ENCODE peak calls at places on chromosomes 5 and 9, in seven cellular contexts. One of them, this sample, is unnamed.

GRCh38 chr9:89036862-89037261 is 45.6 kb downstream of the S1PR3 start:
- DNase-seq in prostate gland: no peak
- DNase-seq in esophagus squamous epithelium: no peak
- DNase-seq in spleen: no peak
- DNase-seq in suprapubic skin: no peak
- DNase-seq in endothelial cell of umbilical vein: no peak
- DNase-seq in A549: no peak
- DNase-seq in this sample: no peak

GRCh38 chr9:105637787-105638395 is 24.4 kb upstream of the TAL2 start:
- DNase-seq in prostate gland: no peak
- DNase-seq in esophagus squamous epithelium: no peak
- DNase-seq in spleen: no peak
- DNase-seq in suprapubic skin: no peak
- DNase-seq in endothelial cell of umbilical vein: no peak
- DNase-seq in A549: no peak
- DNase-seq in this sample: no peak

GRCh38 chr9:133835273-133835901 is 97.2 kb upstream of the SARDH start:
- DNase-seq in prostate gland: no peak
- DNase-seq in esophagus squamous epithelium: no peak
- DNase-seq in spleen: no peak
- DNase-seq in suprapubic skin: no peak
- DNase-seq in endothelial cell of umbilical vein: no peak
- DNase-seq in A549: no peak
- DNase-seq in this sample: no peak

GRCh38 chr5:54821445-54822330 is 163.7 kb downstream of the ESM1 start:
- DNase-seq in prostate gland: no peak
- DNase-seq in esophagus squamous epithelium: no peak
- DNase-seq in spleen: no peak
- DNase-seq in suprapubic skin: no peak
- DNase-seq in endothelial cell of umbilical vein: no peak
- DNase-seq in A549: no peak
- DNase-seq in this sample: no peak

GRCh38 chr5:54087436-54087835 is 222.9 kb downstream of the ARL15 start:
- DNase-seq in prostate gland: no peak
- DNase-seq in esophagus squamous epithelium: no peak
- DNase-seq in spleen: no peak
- DNase-seq in suprapubic skin: no peak
- DNase-seq in endothelial cell of umbilical vein: peak; percentile 50
- DNase-seq in A549: no peak
- DNase-seq in this sample: no peak

GRCh38 chr5:150700298-150700599 is 613 bp downstream of the RBM22 start:
- DNase-seq in prostate gland: no peak
- DNase-seq in esophagus squamous epithelium: no peak
- DNase-seq in spleen: no peak
- DNase-seq in suprapubic skin: no peak
- DNase-seq in endothelial cell of umbilical vein: no peak
- DNase-seq in A549: peak; percentile 7
- DNase-seq in this sample: no peak

GRCh38 chr9:101716629-101717028 is 21.8 kb downstream of the GRIN3A start:
- DNase-seq in prostate gland: no peak
- DNase-seq in esophagus squamous epithelium: no peak
- DNase-seq in spleen: no peak
- DNase-seq in suprapubic skin: no peak
- DNase-seq in endothelial cell of umbilical vein: no peak
- DNase-seq in A549: no peak
- DNase-seq in this sample: no peak

GRCh38 chr5:74257645-74258328 is 382.7 kb downstream of the ENC1 start:
- DNase-seq in prostate gland: peak; percentile 21
- DNase-seq in esophagus squamous epithelium: peak; percentile 7
- DNase-seq in spleen: peak; percentile 73
- DNase-seq in suprapubic skin: peak; percentile 87
- DNase-seq in endothelial cell of umbilical vein: no peak
- DNase-seq in A549: no peak
- DNase-seq in this sample: peak; percentile 23

GRCh38 chr5:7801898-7802614 is 48.9 kb downstream of the CFAP90 start:
- DNase-seq in prostate gland: no peak
- DNase-seq in esophagus squamous epithelium: no peak
- DNase-seq in spleen: no peak
- DNase-seq in suprapubic skin: no peak
- DNase-seq in endothelial cell of umbilical vein: no peak
- DNase-seq in A549: no peak
- DNase-seq in this sample: no peak

GRCh38 chr5:163529698-163530097 is 24.3 kb downstream of the MAT2B start:
- DNase-seq in prostate gland: no peak
- DNase-seq in esophagus squamous epithelium: no peak
- DNase-seq in spleen: no peak
- DNase-seq in suprapubic skin: no peak
- DNase-seq in endothelial cell of umbilical vein: no peak
- DNase-seq in A549: no peak
- DNase-seq in this sample: no peak

GRCh38 chr5:93164690-93165089 is 416.3 kb downstream of the NR2F1-AS1 start:
- DNase-seq in prostate gland: no peak
- DNase-seq in esophagus squamous epithelium: no peak
- DNase-seq in spleen: no peak
- DNase-seq in suprapubic skin: no peak
- DNase-seq in endothelial cell of umbilical vein: peak; percentile 80
- DNase-seq in A549: peak; percentile 47
- DNase-seq in this sample: no peak

GRCh38 chr5:75351058-75351926 is 14.3 kb downstream of the HMGCR start:
- DNase-seq in prostate gland: no peak
- DNase-seq in esophagus squamous epithelium: no peak
- DNase-seq in spleen: no peak
- DNase-seq in suprapubic skin: no peak
- DNase-seq in endothelial cell of umbilical vein: no peak
- DNase-seq in A549: no peak
- DNase-seq in this sample: no peak

GRCh38 chr9:105883847-105884246 is 189.5 kb downstream of the TMEM38B start:
- DNase-seq in prostate gland: no peak
- DNase-seq in esophagus squamous epithelium: no peak
- DNase-seq in spleen: no peak
- DNase-seq in suprapubic skin: no peak
- DNase-seq in endothelial cell of umbilical vein: no peak
- DNase-seq in A549: no peak
- DNase-seq in this sample: no peak

GRCh38 chr5:140296289-140296688 is 6.6 kb downstream of the PFDN1 start:
- DNase-seq in prostate gland: no peak
- DNase-seq in esophagus squamous epithelium: no peak
- DNase-seq in spleen: no peak
- DNase-seq in suprapubic skin: no peak
- DNase-seq in endothelial cell of umbilical vein: peak; percentile 18
- DNase-seq in A549: no peak
- DNase-seq in this sample: no peak

GRCh38 chr5:17154211-17154996 is 63.0 kb upstream of the BASP1 start:
- DNase-seq in prostate gland: no peak
- DNase-seq in esophagus squamous epithelium: no peak
- DNase-seq in spleen: no peak
- DNase-seq in suprapubic skin: no peak
- DNase-seq in endothelial cell of umbilical vein: peak; percentile 72
- DNase-seq in A549: peak; percentile 72
- DNase-seq in this sample: no peak

GRCh38 chr9:7967093-7967827 is 167.7 kb upstream of the DMAC1 start:
- DNase-seq in prostate gland: no peak
- DNase-seq in esophagus squamous epithelium: no peak
- DNase-seq in spleen: no peak
- DNase-seq in suprapubic skin: no peak
- DNase-seq in endothelial cell of umbilical vein: no peak
- DNase-seq in A549: no peak
- DNase-seq in this sample: no peak

GRCh38 chr5:155655569-155655968 is 642.0 kb downstream of the KIF4B start:
- DNase-seq in prostate gland: no peak
- DNase-seq in esophagus squamous epithelium: no peak
- DNase-seq in spleen: no peak
- DNase-seq in suprapubic skin: no peak
- DNase-seq in endothelial cell of umbilical vein: no peak
- DNase-seq in A549: no peak
- DNase-seq in this sample: no peak

GRCh38 chr9:134937566-134938345 is 20.0 kb upstream of the FCN1 start:
- DNase-seq in prostate gland: no peak
- DNase-seq in esophagus squamous epithelium: no peak
- DNase-seq in spleen: peak; percentile 47
- DNase-seq in suprapubic skin: no peak
- DNase-seq in endothelial cell of umbilical vein: no peak
- DNase-seq in A549: no peak
- DNase-seq in this sample: no peak

GRCh38 chr9:134938346-134939079 is 20.8 kb upstream of the FCN1 start:
- DNase-seq in prostate gland: no peak
- DNase-seq in esophagus squamous epithelium: no peak
- DNase-seq in spleen: peak; percentile 67
- DNase-seq in suprapubic skin: no peak
- DNase-seq in endothelial cell of umbilical vein: no peak
- DNase-seq in A549: no peak
- DNase-seq in this sample: no peak

GRCh38 chr9:134936762-134937555 is 19.2 kb upstream of the FCN1 start:
- DNase-seq in prostate gland: no peak
- DNase-seq in esophagus squamous epithelium: no peak
- DNase-seq in spleen: peak; percentile 64
- DNase-seq in suprapubic skin: no peak
- DNase-seq in endothelial cell of umbilical vein: no peak
- DNase-seq in A549: no peak
- DNase-seq in this sample: no peak

GRCh38 chr9:134935056-134936020 is 17.6 kb upstream of the FCN1 start:
- DNase-seq in prostate gland: no peak
- DNase-seq in esophagus squamous epithelium: no peak
- DNase-seq in spleen: peak; percentile 50
- DNase-seq in suprapubic skin: no peak
- DNase-seq in endothelial cell of umbilical vein: no peak
- DNase-seq in A549: no peak
- DNase-seq in this sample: no peak

DNA sequence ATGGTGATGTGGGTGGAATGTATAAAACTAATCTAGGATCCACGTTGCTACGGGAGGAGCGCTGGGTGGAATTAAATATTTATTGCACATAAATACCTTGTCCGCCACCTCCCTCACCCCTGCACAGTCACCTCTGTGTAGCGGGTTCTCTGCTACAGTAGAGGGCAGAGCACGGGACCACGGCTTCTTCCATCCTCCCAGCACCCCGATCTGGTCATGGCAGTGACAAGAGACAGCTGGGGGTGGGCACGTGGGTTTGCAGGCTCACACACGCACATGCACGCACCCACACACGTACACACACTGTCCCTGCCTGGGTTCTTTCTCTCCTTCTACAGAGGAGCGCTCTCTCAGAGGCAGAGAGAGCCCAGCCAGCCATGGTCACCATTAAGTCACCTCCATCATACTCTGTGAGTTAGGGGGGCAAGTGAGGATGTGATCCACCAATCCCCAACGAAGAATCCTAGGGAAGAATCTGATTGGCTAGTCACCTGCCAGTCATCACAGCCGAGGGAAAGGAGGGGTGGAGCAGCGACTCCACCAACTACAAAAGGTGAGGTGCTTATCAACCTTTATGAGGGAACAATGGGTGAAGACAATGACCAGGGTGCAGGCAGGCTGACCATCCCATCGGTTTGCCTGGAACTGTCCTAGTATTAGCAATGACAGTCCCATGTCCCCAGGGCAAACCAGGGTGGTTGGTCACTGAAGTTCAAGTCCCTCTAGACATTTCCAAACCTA is 18.5 kb upstream of the FCN1 start:
- DNase-seq in prostate gland: no peak
- DNase-seq in esophagus squamous epithelium: no peak
- DNase-seq in spleen: peak; percentile 67
- DNase-seq in suprapubic skin: no peak
- DNase-seq in endothelial cell of umbilical vein: no peak
- DNase-seq in A549: no peak
- DNase-seq in this sample: no peak
- H3K4me3 ChIP-seq in prostate gland: no peak overlapping the region
- H3K4me3 ChIP-seq in esophagus squamous epithelium: no peak overlapping the region
- H3K4me3 ChIP-seq in spleen: no peak overlapping the region
- H3K4me3 ChIP-seq in suprapubic skin: no peak overlapping the region
- H3K4me3 ChIP-seq in endothelial cell of umbilical vein: no peak overlapping the region
- H3K4me3 ChIP-seq in A549: no peak overlapping the region
- H3K4me3 ChIP-seq in this sample: no peak overlapping the region

DNA sequence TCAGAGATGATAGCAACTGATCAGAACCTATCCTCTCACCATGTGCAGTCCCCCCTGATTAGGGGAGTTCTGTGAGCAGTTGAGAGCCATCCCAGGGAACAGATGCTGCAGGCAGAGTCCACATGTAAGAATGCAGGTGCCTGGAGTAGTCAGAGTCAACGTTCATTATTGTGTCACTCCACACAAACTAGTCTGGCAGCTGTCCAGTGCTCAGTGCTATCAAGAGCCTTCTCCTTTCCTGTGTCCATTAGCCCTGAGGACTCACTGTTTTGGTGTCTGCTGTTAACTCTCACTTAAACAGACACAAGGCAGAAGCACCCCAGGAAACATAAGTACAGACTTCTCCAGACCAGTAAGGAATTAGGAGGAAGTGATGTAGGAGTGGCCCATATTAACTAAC is 2.5 kb downstream of the SH3TC2 start:
- DNase-seq in prostate gland: no peak
- DNase-seq in esophagus squamous epithelium: no peak
- DNase-seq in spleen: no peak
- DNase-seq in suprapubic skin: no peak
- DNase-seq in endothelial cell of umbilical vein: peak; percentile 71
- DNase-seq in A549: no peak
- DNase-seq in this sample: no peak
- TF ChIP-seq POLR2A in prostate gland: no peak
- TF ChIP-seq POLR2A in esophagus squamous epithelium: no peak
- TF ChIP-seq POLR2A in spleen: no peak
- TF ChIP-seq POLR2A in suprapubic skin: no peak
- TF ChIP-seq POLR2A in endothelial cell of umbilical vein: no peak
- TF ChIP-seq POLR2A in A549: no peak
- TF ChIP-seq POLR2A in this sample: no peak

GRCh38 chr5:78467140-78467539 is 106.7 kb downstream of the SCAMP1 start:
- DNase-seq in prostate gland: no peak
- DNase-seq in esophagus squamous epithelium: no peak
- DNase-seq in spleen: no peak
- DNase-seq in suprapubic skin: no peak
- DNase-seq in endothelial cell of umbilical vein: no peak
- DNase-seq in A549: no peak
- DNase-seq in this sample: no peak
- H3K4me3 ChIP-seq in prostate gland: no peak overlapping the region
- H3K4me3 ChIP-seq in esophagus squamous epithelium: no peak overlapping the region
- H3K4me3 ChIP-seq in spleen: no peak overlapping the region
- H3K4me3 ChIP-seq in suprapubic skin: no peak overlapping the region
- H3K4me3 ChIP-seq in endothelial cell of umbilical vein: no peak overlapping the region
- H3K4me3 ChIP-seq in A549: no peak overlapping the region
- H3K4me3 ChIP-seq in this sample: no peak overlapping the region

DNA sequence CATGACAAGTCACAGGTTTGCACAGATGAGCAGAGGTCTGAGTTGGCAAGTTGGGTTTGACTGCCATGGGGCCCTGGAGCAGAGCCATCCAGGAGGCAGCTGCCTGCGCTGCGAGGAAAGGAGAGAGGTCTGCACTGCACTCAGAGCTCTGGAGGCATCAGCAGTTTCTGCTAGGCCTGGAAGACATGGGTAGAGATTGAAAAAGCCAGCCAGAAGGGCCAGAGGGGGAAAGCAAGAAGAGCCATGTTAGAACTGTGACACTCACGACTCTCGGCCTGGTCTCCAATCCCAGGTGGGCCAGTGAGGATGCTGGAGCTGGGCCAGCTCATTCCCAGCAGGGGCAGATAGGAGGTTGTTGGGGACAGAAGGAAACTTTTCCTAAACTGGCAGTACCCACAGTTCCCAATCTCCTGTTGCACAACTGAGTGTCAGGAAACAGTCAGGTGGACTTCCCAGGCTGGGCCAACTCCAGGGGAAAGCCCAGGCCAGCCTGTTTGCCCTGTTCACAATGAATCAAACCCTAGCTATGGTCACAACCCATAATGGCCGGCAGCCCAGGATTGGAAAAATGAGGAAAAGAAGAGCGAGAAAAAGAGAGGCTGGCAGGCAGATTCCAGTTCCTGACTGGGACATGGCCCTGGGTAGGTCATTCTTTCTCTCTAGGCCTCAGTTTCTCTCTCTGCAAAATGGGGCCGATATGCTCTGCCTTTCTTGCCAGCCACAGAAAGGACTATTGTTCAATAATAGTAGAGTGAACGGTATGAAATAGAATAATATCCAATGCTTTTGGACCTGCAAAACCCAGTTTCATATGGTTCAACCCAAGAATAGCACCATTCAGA is 7.8 kb upstream of the ORM1 start:
- DNase-seq in prostate gland: no peak
- DNase-seq in esophagus squamous epithelium: no peak
- DNase-seq in spleen: peak; percentile 52
- DNase-seq in suprapubic skin: peak; percentile 49
- DNase-seq in endothelial cell of umbilical vein: no peak
- DNase-seq in A549: no peak
- DNase-seq in this sample: peak; percentile 52
- TF ChIP-seq POLR2A in prostate gland: no peak
- TF ChIP-seq POLR2A in esophagus squamous epithelium: no peak
- TF ChIP-seq POLR2A in spleen: no peak
- TF ChIP-seq POLR2A in suprapubic skin: no peak
- TF ChIP-seq POLR2A in endothelial cell of umbilical vein: no peak
- TF ChIP-seq POLR2A in A549: no peak
- TF ChIP-seq POLR2A in this sample: no peak

This sample was measured in breast epithelium.